ENCODE peak calls at places on chromosomes 1 and 21, in four cellular contexts. J, R, V and S are unnamed samples.

GRCh38 chr1:40265919-40266318 is 7.9 kb downstream of the ZMPSTE24 start:
- DNase-seq in J (no peak), V (no peak), R (no peak), S (no peak)

GRCh38 chr21:44496900-44497550 is 41.7 kb downstream of the LRRC3 start:
- DNase-seq in V (no peak), R (no peak), J (no peak), S (no peak)

GRCh38 chr1:205225901-205226765 is 1.6 kb upstream of the TMCC2 start:
- DNase-seq in V (no peak), J (no peak), R (no peak), S (no peak)

GRCh38 chr1:15186846-15187151 is 33.3 kb downstream of the TMEM51 start:
- DNase-seq in R (no peak), J (no peak), V (no peak), S (no peak)

GRCh38 chr1:193031431-193031830 is 27.7 kb downstream of the UCHL5 start:
- DNase-seq in R (no peak), V (no peak), J (no peak), S (no peak)

GRCh38 chr1:84944767-84945486 is 51.9 kb upstream of the LPAR3 start:
- DNase-seq in R (peak; percentile 71), J (peak; percentile 22), V (peak; percentile 81), S (peak; percentile 82)

GRCh38 chr1:16145030-16145987 is 10.6 kb downstream of the EPHA2 start:
- DNase-seq in J (no peak), V (no peak), R (no peak), S (no peak)

GRCh38 chr1:93629101-93630059 is 52.3 kb downstream of the BCAR3 start:
- DNase-seq in J (peak; percentile 39), V (peak; percentile 28), R (peak; percentile 48), S (peak; percentile 12)

GRCh38 chr1:20442920-20443625 is 42.9 kb downstream of the CAMK2N1 start:
- DNase-seq in V (no peak), R (no peak), J (no peak), S (no peak)

GRCh38 chr1:199747984-199748383 is 279.5 kb upstream of the NR5A2 start:
- DNase-seq in R (no peak), V (no peak), J (no peak), S (no peak)

GRCh38 chr1:207088161-207088560 is 499 bp upstream of the C4BPB start:
- DNase-seq in V (no peak), J (no peak), R (no peak), S (no peak)

GRCh38 chr1:15120251-15120945 is 33.1 kb upstream of the TMEM51 start:
- DNase-seq in J (no peak), V (no peak), R (no peak), S (no peak)

GRCh38 chr1:12059226-12059625 is 3.9 kb upstream of the TNFRSF8 start:
- DNase-seq in V (no peak), J (no peak), R (no peak), S (no peak)

GRCh38 chr1:187261637-187262036 is 432.9 kb downstream of the PLA2G4A start:
- DNase-seq in J (no peak), V (no peak), R (no peak), S (no peak)

GRCh38 chr1:242468749-242469148 is 55.7 kb downstream of the PLD5 start:
- DNase-seq in J (no peak), V (no peak), R (no peak), S (no peak)

GRCh38 chr1:8938232-8939117 is 7.2 kb upstream of the CA6 start:
- DNase-seq in R (no peak), J (no peak), V (no peak), S (peak; percentile 14)

GRCh38 chr1:205306929-205307566 is 14.5 kb downstream of the NUAK2 start:
- DNase-seq in V (no peak), R (no peak), J (no peak), S (no peak)

GRCh38 chr1:10245674-10246073 is 35.3 kb downstream of the KIF1B start:
- DNase-seq in J (no peak), V (no peak), R (no peak), S (no peak)

GRCh38 chr1:15382601-15383518 is 26.8 kb upstream of the EFHD2 start:
- DNase-seq in J (no peak), V (no peak), R (no peak), S (no peak)

GRCh38 chr1:32470991-32471694 is 6.3 kb downstream of the ZBTB8B start:
- DNase-seq in J (peak; percentile 56), R (peak; percentile 77), V (no peak), S (no peak)

GRCh38 chr1:46830665-46831322 is 31.9 kb downstream of the CYP4B1 start:
- DNase-seq in V (no peak), R (no peak), J (no peak), S (no peak)

GRCh38 chr1:170863600-170863999 is 71.7 kb upstream of the MROH9 start:
- DNase-seq in R (no peak), V (no peak), J (no peak), S (no peak)

GRCh38 chr1:192810253-192810880 is 1.5 kb downstream of the RGS2 start:
- DNase-seq in R (no peak), V (no peak), J (no peak), S (peak; percentile 89)

GRCh38 chr1:78651247-78651646 is 1.6 kb downstream of the IFI44 start:
- DNase-seq in V (no peak), J (no peak), R (no peak), S (no peak)

GRCh38 chr1:29450591-29450990 is 214.3 kb downstream of the PTPRU start:
- DNase-seq in V (no peak), J (no peak), R (no peak), S (no peak)

GRCh38 chr1:206891412-206891811 is 5.8 kb upstream of the IL24 start:
- DNase-seq in R (no peak), V (no peak), J (no peak), S (no peak)

GRCh38 chr1:178733972-178734371 is 8.9 kb downstream of the RALGPS2 start:
- DNase-seq in J (no peak), V (no peak), R (no peak), S (no peak)

GRCh38 chr1:228760962-228761361 is 25.7 kb downstream of the RHOU start:
- DNase-seq in J (no peak), V (no peak), R (no peak), S (no peak)

GRCh38 chr1:201565024-201565730 is 26.2 kb downstream of the NAV1 start:
- DNase-seq in J (no peak), R (no peak), V (no peak), S (no peak)

GRCh38 chr1:34870395-34870794 is 10.8 kb upstream of the SMIM12 start:
- DNase-seq in R (no peak), V (no peak), J (no peak), S (no peak)

GRCh38 chr1:237227507-237227906 is 185.5 kb downstream of the RYR2 start:
- DNase-seq in V (no peak), J (no peak), R (no peak), S (no peak)

GRCh38 chr1:115214098-115214497 is 124.0 kb downstream of the NGF start:
- DNase-seq in R (no peak), J (no peak), V (no peak), S (no peak)

GRCh38 chr21:29078884-29079765 is 5.7 kb upstream of the CCT8 start:
- DNase-seq in J (peak; percentile 14), R (no peak), V (peak; percentile 68), S (peak; percentile 96)

GRCh38 chr1:234611153-234611798 is 1.3 kb upstream of the IRF2BP2 start:
- DNase-seq in V (peak; percentile 76), J (no peak), R (no peak), S (peak; percentile 87)

GRCh38 chr1:245606157-245606725 is 451.5 kb downstream of the KIF26B start:
- DNase-seq in V (no peak), R (no peak), J (no peak), S (no peak)
- TF ChIP-seq POLR2AphosphoS5 in V (no peak), R (no peak), J (no peak), S (no peak)

GRCh38 chr1:74467786-74468377 is 44.5 kb downstream of the LRRC53 start:
- DNase-seq in J (no peak), R (no peak), V (no peak), S (no peak)
- TF ChIP-seq SPI1 in J (no peak), R (no peak), V (no peak), S (no peak)

GRCh38 chr1:30680879-30681278 is 42.5 kb downstream of the MATN1 start:
- DNase-seq in J (no peak), V (no peak), R (no peak), S (no peak)
- TF ChIP-seq POLR2AphosphoS5 in J (no peak), V (no peak), R (no peak), S (no peak)

GRCh38 chr1:172380441-172381244 is 39.8 kb upstream of the C1orf105 start:
- DNase-seq in R (no peak), J (no peak), V (no peak), S (no peak)
- TF ChIP-seq SPI1 in R (no peak), J (peak; percentile 27), V (peak; percentile 38), S (no peak)

DNA sequence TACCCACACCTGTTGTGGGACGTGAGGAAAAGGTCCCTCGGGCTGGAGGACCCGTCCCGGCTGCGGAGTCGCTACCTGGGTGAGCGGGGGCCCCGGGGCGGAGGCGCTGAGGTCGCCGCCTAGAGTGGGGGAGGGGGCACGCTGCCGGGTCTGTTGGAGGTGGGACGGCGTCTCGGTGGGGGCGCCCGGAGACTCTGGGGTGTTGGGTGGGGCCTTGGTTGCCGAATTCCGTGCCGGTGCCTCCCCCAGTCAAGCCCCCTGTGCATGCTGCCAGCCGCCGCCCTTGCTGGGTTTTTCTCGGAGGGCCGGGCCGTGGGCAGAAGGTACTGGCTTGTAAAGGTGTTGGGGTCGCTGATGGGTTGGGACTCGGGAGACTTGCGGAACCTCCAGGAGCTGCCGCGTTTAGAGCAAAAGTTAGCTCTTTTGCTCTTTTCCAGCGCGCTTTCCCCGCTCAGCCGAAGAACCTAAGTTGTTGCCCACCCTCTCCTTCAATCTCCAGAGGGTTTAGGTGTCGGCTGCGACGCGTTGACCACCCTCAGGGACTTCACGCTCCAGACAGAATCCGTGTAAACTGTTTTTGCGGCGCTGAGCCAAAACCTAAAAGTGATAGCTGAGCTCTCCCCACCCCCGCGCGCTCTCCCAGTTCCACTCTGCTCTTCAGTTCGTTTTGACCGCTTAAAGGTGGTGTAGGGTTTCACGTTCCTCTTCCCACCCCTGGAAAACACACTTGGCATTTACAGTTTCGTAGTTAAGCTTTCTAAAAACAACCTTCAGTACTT is at the start of gene MPC2:
- DNase-seq in J (peak; percentile 41), V (no peak), R (peak; percentile 63), S (peak; percentile 63)
- TF ChIP-seq POLR2AphosphoS5 in J (no peak), V (peak; percentile 68), R (peak; percentile 96), S (peak; percentile 45)

DNA sequence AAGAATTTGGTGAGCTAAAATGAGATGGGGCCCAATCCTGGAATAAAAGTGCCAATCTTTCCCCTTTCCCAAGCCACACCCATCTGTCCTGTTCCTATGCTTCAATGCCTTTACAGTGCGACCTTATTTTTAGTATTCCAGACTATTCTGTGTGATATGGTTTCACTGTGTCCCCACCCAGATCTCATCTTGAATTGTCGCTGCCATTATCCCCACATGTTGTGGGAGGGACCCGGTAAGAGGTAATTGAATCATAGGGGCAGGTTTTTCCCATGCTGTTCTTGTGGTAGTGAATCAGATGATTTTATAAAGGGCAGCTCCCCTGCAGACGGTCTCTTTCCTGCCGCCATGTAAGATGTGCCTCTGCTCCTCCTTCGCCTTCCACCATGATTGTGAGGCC is 129.3 kb upstream of the KIF26B start:
- DNase-seq in R (no peak), V (no peak), J (no peak), S (no peak)
- TF ChIP-seq SPI1 in R (no peak), V (no peak), J (no peak), S (no peak)